ENCODE peak calls at places on chromosomes 5 and 9, in ten cellular contexts. One of them, this sample, is unnamed.

GRCh38 chr9:101148344-101148743 is 119.8 kb downstream of the PLPPR1 start:
- DNase-seq in A549: no peak
- DNase-seq in stimulated activated CD8-positive, alpha-beta memory T cell treated with anti-CD3 and anti-CD28 coated beads, Interleukin-2, amount 100 ng/mL, for 48 hours: no peak
- DNase-seq in left cardiac atrium: no peak
- DNase-seq in AG09309: no peak
- DNase-seq in adrenal gland: no peak
- DNase-seq in HEK293T: no peak
- DNase-seq in mesendoderm: peak
- DNase-seq in iPS-NIHi11: peak
- DNase-seq in non-pigmented ciliary epithelial cell: no peak
- DNase-seq in this sample: no peak

GRCh38 chr5:168480601-168481000 is 5.7 kb upstream of the RARS1 start:
- DNase-seq in A549: no peak
- DNase-seq in stimulated activated CD8-positive, alpha-beta memory T cell treated with anti-CD3 and anti-CD28 coated beads, Interleukin-2, amount 100 ng/mL, for 48 hours: no peak
- DNase-seq in left cardiac atrium: no peak
- DNase-seq in AG09309: no peak
- DNase-seq in adrenal gland: no peak
- DNase-seq in HEK293T: no peak
- DNase-seq in mesendoderm: no peak
- DNase-seq in iPS-NIHi11: no peak
- DNase-seq in non-pigmented ciliary epithelial cell: no peak
- DNase-seq in this sample: no peak

GRCh38 chr5:119453045-119453383 is 717 bp downstream of the HSD17B4 start:
- DNase-seq in A549: peak
- DNase-seq in stimulated activated CD8-positive, alpha-beta memory T cell treated with anti-CD3 and anti-CD28 coated beads, Interleukin-2, amount 100 ng/mL, for 48 hours: no peak
- DNase-seq in left cardiac atrium: no peak
- DNase-seq in AG09309: no peak
- DNase-seq in adrenal gland: peak
- DNase-seq in HEK293T: no peak
- DNase-seq in mesendoderm: no peak
- DNase-seq in iPS-NIHi11: no peak
- DNase-seq in non-pigmented ciliary epithelial cell: no peak
- DNase-seq in this sample: no peak

GRCh38 chr9:89878687-89879086 is 273.9 kb downstream of the GADD45G start:
- DNase-seq in A549: no peak
- DNase-seq in stimulated activated CD8-positive, alpha-beta memory T cell treated with anti-CD3 and anti-CD28 coated beads, Interleukin-2, amount 100 ng/mL, for 48 hours: no peak
- DNase-seq in left cardiac atrium: peak
- DNase-seq in AG09309: no peak
- DNase-seq in adrenal gland: peak
- DNase-seq in HEK293T: no peak
- DNase-seq in mesendoderm: no peak
- DNase-seq in iPS-NIHi11: no peak
- DNase-seq in non-pigmented ciliary epithelial cell: no peak
- DNase-seq in this sample: peak

GRCh38 chr9:109974143-109974917 is 194.3 kb downstream of the PALM2AKAP2 start:
- DNase-seq in A549: no peak
- DNase-seq in stimulated activated CD8-positive, alpha-beta memory T cell treated with anti-CD3 and anti-CD28 coated beads, Interleukin-2, amount 100 ng/mL, for 48 hours: peak
- DNase-seq in left cardiac atrium: no peak
- DNase-seq in AG09309: no peak
- DNase-seq in adrenal gland: peak
- DNase-seq in HEK293T: no peak
- DNase-seq in mesendoderm: no peak
- DNase-seq in iPS-NIHi11: no peak
- DNase-seq in non-pigmented ciliary epithelial cell: no peak
- DNase-seq in this sample: peak

GRCh38 chr5:143008809-143009521 is 238.8 kb downstream of the ARHGAP26 start:
- DNase-seq in A549: no peak
- DNase-seq in stimulated activated CD8-positive, alpha-beta memory T cell treated with anti-CD3 and anti-CD28 coated beads, Interleukin-2, amount 100 ng/mL, for 48 hours: peak
- DNase-seq in left cardiac atrium: no peak
- DNase-seq in AG09309: peak
- DNase-seq in adrenal gland: peak
- DNase-seq in HEK293T: no peak
- DNase-seq in mesendoderm: no peak
- DNase-seq in iPS-NIHi11: no peak
- DNase-seq in non-pigmented ciliary epithelial cell: peak
- DNase-seq in this sample: no peak

GRCh38 chr9:35341585-35341984 is 148.3 kb upstream of the RUSC2 start:
- DNase-seq in A549: no peak
- DNase-seq in stimulated activated CD8-positive, alpha-beta memory T cell treated with anti-CD3 and anti-CD28 coated beads, Interleukin-2, amount 100 ng/mL, for 48 hours: no peak
- DNase-seq in left cardiac atrium: peak
- DNase-seq in AG09309: peak
- DNase-seq in adrenal gland: no peak
- DNase-seq in HEK293T: no peak
- DNase-seq in mesendoderm: peak
- DNase-seq in iPS-NIHi11: peak
- DNase-seq in non-pigmented ciliary epithelial cell: no peak
- DNase-seq in this sample: peak

GRCh38 chr5:170773031-170773985 is 10.2 kb upstream of the GABRP start:
- DNase-seq in A549: no peak
- DNase-seq in stimulated activated CD8-positive, alpha-beta memory T cell treated with anti-CD3 and anti-CD28 coated beads, Interleukin-2, amount 100 ng/mL, for 48 hours: no peak
- DNase-seq in left cardiac atrium: no peak
- DNase-seq in AG09309: no peak
- DNase-seq in adrenal gland: no peak
- DNase-seq in HEK293T: no peak
- DNase-seq in mesendoderm: peak
- DNase-seq in iPS-NIHi11: no peak
- DNase-seq in non-pigmented ciliary epithelial cell: no peak
- DNase-seq in this sample: no peak

GRCh38 chr9:119963258-119963797 is 594.1 kb upstream of the BRINP1 start:
- DNase-seq in A549: peak
- DNase-seq in stimulated activated CD8-positive, alpha-beta memory T cell treated with anti-CD3 and anti-CD28 coated beads, Interleukin-2, amount 100 ng/mL, for 48 hours: no peak
- DNase-seq in left cardiac atrium: peak
- DNase-seq in AG09309: peak
- DNase-seq in adrenal gland: peak
- DNase-seq in HEK293T: no peak
- DNase-seq in mesendoderm: peak
- DNase-seq in iPS-NIHi11: peak
- DNase-seq in non-pigmented ciliary epithelial cell: peak
- DNase-seq in this sample: no peak

GRCh38 chr9:114174876-114175771 is 19.8 kb downstream of the COL27A1 start:
- DNase-seq in A549: no peak
- DNase-seq in stimulated activated CD8-positive, alpha-beta memory T cell treated with anti-CD3 and anti-CD28 coated beads, Interleukin-2, amount 100 ng/mL, for 48 hours: no peak
- DNase-seq in left cardiac atrium: peak
- DNase-seq in AG09309: no peak
- DNase-seq in adrenal gland: no peak
- DNase-seq in HEK293T: no peak
- DNase-seq in mesendoderm: no peak
- DNase-seq in iPS-NIHi11: no peak
- DNase-seq in non-pigmented ciliary epithelial cell: no peak
- DNase-seq in this sample: no peak

GRCh38 chr5:57231607-57232006 is 57.7 kb downstream of the GPBP1 start:
- DNase-seq in A549: no peak
- DNase-seq in stimulated activated CD8-positive, alpha-beta memory T cell treated with anti-CD3 and anti-CD28 coated beads, Interleukin-2, amount 100 ng/mL, for 48 hours: no peak
- DNase-seq in left cardiac atrium: no peak
- DNase-seq in AG09309: no peak
- DNase-seq in adrenal gland: no peak
- DNase-seq in HEK293T: no peak
- DNase-seq in mesendoderm: no peak
- DNase-seq in iPS-NIHi11: no peak
- DNase-seq in non-pigmented ciliary epithelial cell: no peak
- DNase-seq in this sample: no peak

GRCh38 chr5:80246995-80247729 is 8.7 kb downstream of the SERINC5 start:
- DNase-seq in A549: peak
- DNase-seq in stimulated activated CD8-positive, alpha-beta memory T cell treated with anti-CD3 and anti-CD28 coated beads, Interleukin-2, amount 100 ng/mL, for 48 hours: no peak
- DNase-seq in left cardiac atrium: peak
- DNase-seq in AG09309: peak
- DNase-seq in adrenal gland: peak
- DNase-seq in HEK293T: peak
- DNase-seq in mesendoderm: peak
- DNase-seq in iPS-NIHi11: peak
- DNase-seq in non-pigmented ciliary epithelial cell: peak
- DNase-seq in this sample: peak

GRCh38 chr5:133341296-133341695 is 271.0 kb downstream of the FSTL4 start:
- DNase-seq in A549: no peak
- DNase-seq in stimulated activated CD8-positive, alpha-beta memory T cell treated with anti-CD3 and anti-CD28 coated beads, Interleukin-2, amount 100 ng/mL, for 48 hours: no peak
- DNase-seq in left cardiac atrium: no peak
- DNase-seq in AG09309: no peak
- DNase-seq in adrenal gland: no peak
- DNase-seq in HEK293T: no peak
- DNase-seq in mesendoderm: no peak
- DNase-seq in iPS-NIHi11: no peak
- DNase-seq in non-pigmented ciliary epithelial cell: no peak
- DNase-seq in this sample: no peak

GRCh38 chr5:142472306-142472951 is 147.6 kb upstream of the SPRY4 start:
- DNase-seq in A549: peak
- DNase-seq in stimulated activated CD8-positive, alpha-beta memory T cell treated with anti-CD3 and anti-CD28 coated beads, Interleukin-2, amount 100 ng/mL, for 48 hours: peak
- DNase-seq in left cardiac atrium: no peak
- DNase-seq in AG09309: peak
- DNase-seq in adrenal gland: no peak
- DNase-seq in HEK293T: no peak
- DNase-seq in mesendoderm: peak
- DNase-seq in iPS-NIHi11: no peak
- DNase-seq in non-pigmented ciliary epithelial cell: peak
- DNase-seq in this sample: no peak

GRCh38 chr5:142330026-142330425 is 5.2 kb upstream of the SPRY4 start:
- DNase-seq in A549: no peak
- DNase-seq in stimulated activated CD8-positive, alpha-beta memory T cell treated with anti-CD3 and anti-CD28 coated beads, Interleukin-2, amount 100 ng/mL, for 48 hours: no peak
- DNase-seq in left cardiac atrium: no peak
- DNase-seq in AG09309: no peak
- DNase-seq in adrenal gland: no peak
- DNase-seq in HEK293T: no peak
- DNase-seq in mesendoderm: no peak
- DNase-seq in iPS-NIHi11: no peak
- DNase-seq in non-pigmented ciliary epithelial cell: no peak
- DNase-seq in this sample: no peak

GRCh38 chr5:10461904-10462542 is 20.3 kb downstream of the ROPN1L start:
- DNase-seq in A549: no peak
- DNase-seq in stimulated activated CD8-positive, alpha-beta memory T cell treated with anti-CD3 and anti-CD28 coated beads, Interleukin-2, amount 100 ng/mL, for 48 hours: no peak
- DNase-seq in left cardiac atrium: no peak
- DNase-seq in AG09309: no peak
- DNase-seq in adrenal gland: no peak
- DNase-seq in HEK293T: no peak
- DNase-seq in mesendoderm: peak
- DNase-seq in iPS-NIHi11: no peak
- DNase-seq in non-pigmented ciliary epithelial cell: no peak
- DNase-seq in this sample: no peak

GRCh38 chr5:66994790-66995189 is 201.8 kb downstream of the CD180 start:
- DNase-seq in A549: peak
- DNase-seq in stimulated activated CD8-positive, alpha-beta memory T cell treated with anti-CD3 and anti-CD28 coated beads, Interleukin-2, amount 100 ng/mL, for 48 hours: no peak
- DNase-seq in left cardiac atrium: no peak
- DNase-seq in AG09309: no peak
- DNase-seq in adrenal gland: no peak
- DNase-seq in HEK293T: no peak
- DNase-seq in mesendoderm: no peak
- DNase-seq in iPS-NIHi11: no peak
- DNase-seq in non-pigmented ciliary epithelial cell: no peak
- DNase-seq in this sample: no peak

GRCh38 chr9:79581794-79582193 is 10.0 kb downstream of the TLE4 start:
- DNase-seq in A549: peak
- DNase-seq in stimulated activated CD8-positive, alpha-beta memory T cell treated with anti-CD3 and anti-CD28 coated beads, Interleukin-2, amount 100 ng/mL, for 48 hours: no peak
- DNase-seq in left cardiac atrium: no peak
- DNase-seq in AG09309: peak
- DNase-seq in adrenal gland: no peak
- DNase-seq in HEK293T: no peak
- DNase-seq in mesendoderm: peak
- DNase-seq in iPS-NIHi11: no peak
- DNase-seq in non-pigmented ciliary epithelial cell: peak
- DNase-seq in this sample: no peak

GRCh38 chr9:134338394-134339182 is 12.3 kb downstream of the RXRA start:
- DNase-seq in A549: no peak
- DNase-seq in stimulated activated CD8-positive, alpha-beta memory T cell treated with anti-CD3 and anti-CD28 coated beads, Interleukin-2, amount 100 ng/mL, for 48 hours: no peak
- DNase-seq in left cardiac atrium: peak
- DNase-seq in AG09309: no peak
- DNase-seq in adrenal gland: no peak
- DNase-seq in HEK293T: no peak
- DNase-seq in mesendoderm: no peak
- DNase-seq in iPS-NIHi11: no peak
- DNase-seq in non-pigmented ciliary epithelial cell: no peak
- DNase-seq in this sample: no peak

GRCh38 chr9:136858844-136859757 is 7.0 kb downstream of the MAMDC4 start:
- DNase-seq in A549: peak
- DNase-seq in stimulated activated CD8-positive, alpha-beta memory T cell treated with anti-CD3 and anti-CD28 coated beads, Interleukin-2, amount 100 ng/mL, for 48 hours: no peak
- DNase-seq in left cardiac atrium: peak
- DNase-seq in AG09309: no peak
- DNase-seq in adrenal gland: peak
- DNase-seq in HEK293T: no peak
- DNase-seq in mesendoderm: no peak
- DNase-seq in iPS-NIHi11: no peak
- DNase-seq in non-pigmented ciliary epithelial cell: no peak
- DNase-seq in this sample: peak

GRCh38 chr5:105146867-105147266 is 1584.3 kb upstream of the NUDT12 start:
- DNase-seq in A549: no peak
- DNase-seq in stimulated activated CD8-positive, alpha-beta memory T cell treated with anti-CD3 and anti-CD28 coated beads, Interleukin-2, amount 100 ng/mL, for 48 hours: no peak
- DNase-seq in left cardiac atrium: no peak
- DNase-seq in AG09309: no peak
- DNase-seq in adrenal gland: no peak
- DNase-seq in HEK293T: no peak
- DNase-seq in mesendoderm: peak
- DNase-seq in iPS-NIHi11: no peak
- DNase-seq in non-pigmented ciliary epithelial cell: no peak
- DNase-seq in this sample: no peak

GRCh38 chr9:35616681-35617459 is 1.3 kb downstream of the CD72 start:
- DNase-seq in A549: no peak
- DNase-seq in stimulated activated CD8-positive, alpha-beta memory T cell treated with anti-CD3 and anti-CD28 coated beads, Interleukin-2, amount 100 ng/mL, for 48 hours: peak
- DNase-seq in left cardiac atrium: peak
- DNase-seq in AG09309: peak
- DNase-seq in adrenal gland: peak
- DNase-seq in HEK293T: no peak
- DNase-seq in mesendoderm: peak
- DNase-seq in iPS-NIHi11: peak
- DNase-seq in non-pigmented ciliary epithelial cell: no peak
- DNase-seq in this sample: peak

GRCh38 chr5:180492226-180492903 is 1.8 kb upstream of the CNOT6 start:
- DNase-seq in A549: no peak
- DNase-seq in stimulated activated CD8-positive, alpha-beta memory T cell treated with anti-CD3 and anti-CD28 coated beads, Interleukin-2, amount 100 ng/mL, for 48 hours: no peak
- DNase-seq in left cardiac atrium: no peak
- DNase-seq in AG09309: no peak
- DNase-seq in adrenal gland: no peak
- DNase-seq in HEK293T: no peak
- DNase-seq in mesendoderm: no peak
- DNase-seq in iPS-NIHi11: no peak
- DNase-seq in non-pigmented ciliary epithelial cell: no peak
- DNase-seq in this sample: no peak

This sample was measured in Right ventricle myocardium superior.